ENCODE peak calls at places on chromosome 11, in ten cellular contexts. Q is heart left ventricle, O is upper lobe of right lung, P is ovary, C is A549, S is neural progenitor cell, Z is spleen, I is transverse colon, B is body of pancreas, G is mammary epithelial cell. E is an unnamed sample. For H3K4me1, the result is how much of the 10 kb centered on the place peaks cover.

GRCh38 chr11:117992620-117993019 is 6.4 kb downstream of the IL10RA start:
- DNase-seq in Q (no peak), O (no peak), P (no peak), C (no peak), S (no peak), Z (no peak), I (no peak), B (no peak), G (no peak), E (no peak)

GRCh38 chr11:121466063-121466794 is 13.5 kb upstream of the SORL1-AS1 start:
- DNase-seq in Q (peak), O (peak), P (peak), C (peak), S (peak), Z (no peak), I (peak), B (peak), G (peak), E (peak)

GRCh38 chr11:12070446-12071267 is 39.7 kb upstream of the MICAL2 start:
- DNase-seq in Q (no peak), O (no peak), P (no peak), C (no peak), S (no peak), Z (no peak), I (peak), B (no peak), G (no peak), E (no peak)

GRCh38 chr11:69817265-69818236 is 1.7 kb downstream of the FGF3 start:
- DNase-seq in Q (no peak), O (no peak), P (no peak), C (peak), S (peak), Z (no peak), I (no peak), B (no peak), G (peak), E (no peak)

GRCh38 chr11:111086058-111086457 is 159.5 kb upstream of the POU2AF2 start:
- DNase-seq in Q (no peak), O (no peak), P (no peak), C (no peak), S (peak), Z (no peak), I (no peak), B (no peak), G (no peak), E (no peak)

GRCh38 chr11:128052912-128053641 is 534.3 kb downstream of the ETS1 start:
- DNase-seq in Q (no peak), O (no peak), P (no peak), C (no peak), S (no peak), Z (no peak), I (no peak), B (no peak), G (peak), E (no peak)

GRCh38 chr11:128628686-128629085 is 41.3 kb upstream of the ETS1 start:
- DNase-seq in Q (no peak), O (no peak), P (no peak), C (no peak), S (no peak), Z (no peak), I (no peak), B (no peak), G (no peak), E (no peak)

GRCh38 chr11:11946180-11946579 is 62.2 kb downstream of the DKK3 start:
- DNase-seq in Q (no peak), O (no peak), P (no peak), C (no peak), S (no peak), Z (no peak), I (no peak), B (no peak), G (no peak), E (no peak)

GRCh38 chr11:118690553-118691304 is 11.3 kb upstream of the TREH start:
- DNase-seq in Q (no peak), O (peak), P (no peak), C (no peak), S (no peak), Z (no peak), I (no peak), B (no peak), G (no peak), E (no peak)

GRCh38 chr11:34480339-34480738 is 33.3 kb downstream of the ELF5 start:
- DNase-seq in Q (no peak), O (no peak), P (no peak), C (no peak), S (no peak), Z (no peak), I (no peak), B (no peak), G (peak), E (no peak)

GRCh38 chr11:94739331-94739730 is 28.8 kb upstream of the AMOTL1 start:
- DNase-seq in Q (no peak), O (no peak), P (no peak), C (no peak), S (peak), Z (no peak), I (no peak), B (no peak), G (no peak), E (no peak)

GRCh38 chr11:71232364-71232763 is 20.0 kb downstream of the SHANK2 start:
- DNase-seq in Q (no peak), O (no peak), P (no peak), C (no peak), S (no peak), Z (peak), I (no peak), B (no peak), G (no peak), E (no peak)

GRCh38 chr11:16891964-16892363 is 122.2 kb downstream of the PLEKHA7 start:
- DNase-seq in Q (no peak), O (no peak), P (no peak), C (no peak), S (no peak), Z (no peak), I (no peak), B (no peak), G (peak), E (no peak)

GRCh38 chr11:116910378-116910777 is 73.0 kb upstream of the APOA1 start:
- DNase-seq in Q (no peak), O (no peak), P (no peak), C (no peak), S (no peak), Z (no peak), I (no peak), B (no peak), G (no peak), E (no peak)

GRCh38 chr11:113350646-113351045 is 36.3 kb downstream of the TTC12 start:
- DNase-seq in Q (no peak), O (no peak), P (no peak), C (no peak), S (no peak), Z (no peak), I (no peak), B (no peak), G (no peak), E (no peak)

GRCh38 chr11:128302425-128303186 is 284.8 kb downstream of the ETS1 start:
- DNase-seq in Q (no peak), O (no peak), P (no peak), C (no peak), S (no peak), Z (no peak), I (peak), B (no peak), G (peak), E (no peak)

GRCh38 chr11:16030664-16031063 is 325.7 kb downstream of the SOX6 start:
- DNase-seq in Q (no peak), O (no peak), P (no peak), C (no peak), S (no peak), Z (no peak), I (no peak), B (no peak), G (no peak), E (no peak)

GRCh38 chr11:124222407-124222806 is 18.5 kb upstream of the OR8G1 start:
- DNase-seq in Q (no peak), O (no peak), P (no peak), C (no peak), S (no peak), Z (no peak), I (no peak), B (no peak), G (peak), E (no peak)

GRCh38 chr11:18684267-18684666 is 14.3 kb upstream of the TMEM86A start:
- DNase-seq in Q (no peak), O (no peak), P (no peak), C (no peak), S (no peak), Z (no peak), I (no peak), B (no peak), G (no peak), E (no peak)

GRCh38 chr11:16114978-16115871 is 241.1 kb downstream of the SOX6 start:
- DNase-seq in Q (peak), O (no peak), P (no peak), C (no peak), S (no peak), Z (no peak), I (no peak), B (no peak), G (no peak), E (peak)

GRCh38 chr11:33116535-33116934 is 44.7 kb downstream of the CSTF3 start:
- DNase-seq in Q (no peak), O (no peak), P (no peak), C (no peak), S (no peak), Z (no peak), I (no peak), B (no peak), G (peak), E (no peak)

GRCh38 chr11:56045538-56045937 is 18.1 kb downstream of the OR5AS1 start:
- DNase-seq in Q (no peak), O (no peak), P (no peak), C (no peak), S (no peak), Z (no peak), I (no peak), B (peak), G (no peak), E (no peak)

GRCh38 chr11:106061249-106061794 is 15.8 kb downstream of the KBTBD3 start:
- DNase-seq in Q (no peak), O (no peak), P (no peak), C (no peak), S (no peak), Z (no peak), I (no peak), B (no peak), G (no peak), E (no peak)

GRCh38 chr11:118202599-118203422 is 22.0 kb downstream of the JAML start:
- DNase-seq in Q (no peak), O (no peak), P (no peak), C (no peak), S (no peak), Z (no peak), I (peak), B (peak), G (no peak), E (no peak)

GRCh38 chr11:13983081-13983751 is 20.7 kb downstream of the SPON1 start:
- DNase-seq in Q (no peak), O (no peak), P (peak), C (no peak), S (no peak), Z (no peak), I (peak), B (no peak), G (no peak), E (no peak)

GRCh38 chr11:125625225-125625593 is 246 bp downstream of the CHEK1 start:
- DNase-seq in Q (no peak), O (no peak), P (no peak), C (no peak), S (no peak), Z (no peak), I (no peak), B (no peak), G (no peak), E (no peak)

GRCh38 chr11:124900464-124900863 is 2.8 kb upstream of the ROBO4 start:
- DNase-seq in Q (no peak), O (no peak), P (no peak), C (peak), S (no peak), Z (no peak), I (no peak), B (no peak), G (peak), E (peak)

GRCh38 chr11:119531091-119531490 is 108.1 kb upstream of the THY1 start:
- DNase-seq in Q (no peak), O (peak), P (no peak), C (no peak), S (no peak), Z (peak), I (no peak), B (no peak), G (no peak), E (no peak)

GRCh38 chr11:127000291-127000968 is at the start of gene KIRREL3:
- DNase-seq in Q (no peak), O (no peak), P (no peak), C (peak), S (peak), Z (no peak), I (no peak), B (no peak), G (peak), E (peak)
- H3K4me1 ChIP-seq in Q (under half), O (under half), P (under half), C (under half), S (under half), Z (under half), I (under half), B (under half), G (under half), E (under half)

DNA sequence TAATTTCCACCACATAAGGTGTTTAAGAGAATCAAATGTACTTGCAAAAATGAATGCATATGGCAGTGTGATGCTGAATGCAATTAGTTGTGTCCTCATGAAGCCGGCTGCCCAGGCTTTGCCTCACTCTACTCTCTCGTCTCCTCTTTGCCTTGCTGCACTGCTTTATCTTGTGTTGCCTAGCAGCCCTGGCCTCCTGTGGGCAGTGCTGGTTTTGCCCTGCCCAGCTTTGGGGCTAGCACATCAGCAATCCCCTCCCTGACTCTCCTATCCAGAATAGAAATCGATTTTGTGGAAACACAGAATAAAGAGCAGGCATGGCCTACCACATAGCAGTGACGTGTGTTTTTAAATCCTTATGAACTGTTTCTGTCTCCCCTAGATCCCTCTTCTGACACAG is 30.0 kb downstream of the LRRC32 start:
- DNase-seq in Q (no peak), O (no peak), P (peak), C (no peak), S (peak), Z (no peak), I (no peak), B (no peak), G (no peak), E (no peak)
- H3K4me1 ChIP-seq in Q (under half), O (under half), P (under half), C (under half), S (under half), Z (under half), I (under half), B (under half), G (under half), E (under half)

GRCh38 chr11:72786305-72787261 is 7.3 kb downstream of the STARD10 start:
- DNase-seq in Q (no peak), O (peak), P (no peak), C (no peak), S (peak), Z (no peak), I (peak), B (peak), G (no peak), E (no peak)
- H3K4me1 ChIP-seq in Q (under half), O (under half), P (under half), C (under half), S (under half), Z (under half), I (under half), B (under half), G (under half), E (under half)

DNA sequence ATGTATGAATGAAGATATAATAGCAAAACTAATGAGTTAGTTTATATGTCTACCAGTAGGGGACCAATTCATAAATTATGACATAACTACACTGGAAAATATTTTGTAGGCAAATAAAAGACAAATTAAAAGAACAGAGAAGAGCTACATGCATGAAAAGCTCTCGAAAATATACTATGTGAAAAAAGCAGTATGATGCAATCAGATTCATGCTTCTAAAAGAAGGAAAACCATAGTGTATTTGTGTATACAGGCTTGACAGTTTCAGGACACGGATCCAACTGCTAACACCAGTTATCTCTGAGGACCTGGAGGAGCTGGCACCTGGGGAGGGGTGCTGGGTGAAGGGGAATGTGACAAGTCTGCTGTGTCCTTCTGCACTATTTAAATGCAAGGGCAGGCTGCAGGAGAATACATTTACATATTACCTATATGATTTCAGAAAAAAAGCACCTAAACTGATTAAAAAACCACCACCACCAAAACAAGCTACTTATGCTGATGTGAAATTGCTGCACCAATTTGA is 6.8 kb downstream of the SMCO4 start:
- DNase-seq in Q (peak), O (no peak), P (no peak), C (no peak), S (no peak), Z (no peak), I (no peak), B (no peak), G (no peak), E (no peak)
- H3K4me1 ChIP-seq in Q (under half), O (under half), P (under half), C (under half), S (under half), Z (under half), I (under half), B (under half), G (under half), E (under half)

GRCh38 chr11:66419825-66420224 is 1.0 kb upstream of the NPAS4 start:
- DNase-seq in Q (no peak), O (no peak), P (no peak), C (no peak), S (peak), Z (no peak), I (no peak), B (no peak), G (no peak), E (no peak)
- H3K4me1 ChIP-seq in Q (under half), O (under half), P (under half), C (under half), S (under half), Z (under half), I (under half), B (under half), G (under half), E (under half)

GRCh38 chr11:62889126-62889483 is 8.4 kb downstream of the SLC3A2 start:
- DNase-seq in Q (no peak), O (no peak), P (no peak), C (no peak), S (no peak), Z (no peak), I (no peak), B (no peak), G (no peak), E (no peak)
- H3K4me1 ChIP-seq in Q (under half), O (under half), P (under half), C (half or more), S (under half), Z (under half), I (under half), B (under half), G (under half), E (under half)

GRCh38 chr11:1448166-1448825 is 38.3 kb downstream of the MOB2 start:
- DNase-seq in Q (no peak), O (no peak), P (no peak), C (no peak), S (no peak), Z (no peak), I (no peak), B (no peak), G (no peak), E (no peak)
- H3K4me1 ChIP-seq in Q (under half), O (under half), P (under half), C (under half), S (under half), Z (under half), I (under half), B (under half), G (under half), E (under half)

DNA sequence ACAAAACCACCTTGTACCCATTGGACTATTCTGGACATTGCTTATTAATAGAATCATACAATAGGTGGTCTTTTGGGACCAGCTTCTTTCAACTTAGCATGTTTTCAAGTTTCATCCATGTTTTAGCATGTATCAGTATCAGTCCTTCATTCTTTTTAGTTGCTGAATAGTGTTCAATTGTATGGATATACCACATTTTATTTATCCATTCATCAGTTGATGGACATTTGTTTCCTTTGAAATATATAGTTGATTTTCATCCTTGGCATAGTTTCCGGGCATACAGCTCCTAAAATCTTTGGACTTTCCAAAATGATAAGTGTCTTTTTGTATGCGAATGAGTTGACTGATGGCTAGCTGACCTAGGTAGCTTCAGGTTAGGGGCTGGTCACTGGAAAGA is 12.2 kb downstream of the PPP6R3 start:
- DNase-seq in Q (no peak), O (no peak), P (no peak), C (no peak), S (no peak), Z (no peak), I (no peak), B (no peak), G (no peak), E (no peak)
- H3K4me1 ChIP-seq in Q (half or more), O (half or more), P (under half), C (under half), S (under half), Z (half or more), I (under half), B (half or more), G (under half), E (half or more)

GRCh38 chr11:68032003-68032402 is 1.5 kb downstream of the NDUFS8 start:
- DNase-seq in Q (no peak), O (no peak), P (no peak), C (no peak), S (no peak), Z (no peak), I (no peak), B (no peak), G (no peak), E (no peak)
- H3K4me1 ChIP-seq in Q (under half), O (under half), P (under half), C (half or more), S (under half), Z (half or more), I (under half), B (under half), G (under half), E (half or more)